ENCODE peak calls at places on chromosomes 13 and 19, in ten cellular contexts. One of them, this sample, is unnamed.

GRCh38 chr19:42628411-42629135 is 33.8 kb upstream of the CEACAM8 start:
- DNase-seq in activated CD8-positive, alpha-beta T cell treated with anti-CD3 and anti-CD28 coated beads, Interleukin-2, amount 10 ng/mL, durations not matched to agents 7 days and 5 days: no peak
- DNase-seq in psoas muscle: no peak
- DNase-seq in H1: no peak
- DNase-seq in K562: no peak
- DNase-seq in activated CD8-positive, alpha-beta memory T cell treated with anti-CD3 and anti-CD28 coated beads for 1 hour: no peak
- DNase-seq in CD8-positive, alpha-beta T cell: no peak
- DNase-seq in left ventricle myocardium inferior: no peak
- DNase-seq in activated gamma-delta T cell treated with anti-CD3 and anti-CD28 coated beads, Interleukin-2, amount 50 U/mL, for 16 hours: no peak
- DNase-seq in GDM1: no peak
- DNase-seq in this sample: no peak

GRCh38 chr19:35963514-35963913 is 27.3 kb downstream of the LRFN3 start:
- DNase-seq in activated CD8-positive, alpha-beta T cell treated with anti-CD3 and anti-CD28 coated beads, Interleukin-2, amount 10 ng/mL, durations not matched to agents 7 days and 5 days: peak
- DNase-seq in psoas muscle: no peak
- DNase-seq in H1: peak
- DNase-seq in K562: peak
- DNase-seq in activated CD8-positive, alpha-beta memory T cell treated with anti-CD3 and anti-CD28 coated beads for 1 hour: no peak
- DNase-seq in CD8-positive, alpha-beta T cell: no peak
- DNase-seq in left ventricle myocardium inferior: no peak
- DNase-seq in activated gamma-delta T cell treated with anti-CD3 and anti-CD28 coated beads, Interleukin-2, amount 50 U/mL, for 16 hours: no peak
- DNase-seq in GDM1: no peak
- DNase-seq in this sample: no peak

GRCh38 chr13:70842062-70842644 is 733.9 kb upstream of the KLHL1 start:
- DNase-seq in activated CD8-positive, alpha-beta T cell treated with anti-CD3 and anti-CD28 coated beads, Interleukin-2, amount 10 ng/mL, durations not matched to agents 7 days and 5 days: no peak
- DNase-seq in psoas muscle: no peak
- DNase-seq in H1: no peak
- DNase-seq in K562: no peak
- DNase-seq in activated CD8-positive, alpha-beta memory T cell treated with anti-CD3 and anti-CD28 coated beads for 1 hour: no peak
- DNase-seq in CD8-positive, alpha-beta T cell: no peak
- DNase-seq in left ventricle myocardium inferior: no peak
- DNase-seq in activated gamma-delta T cell treated with anti-CD3 and anti-CD28 coated beads, Interleukin-2, amount 50 U/mL, for 16 hours: no peak
- DNase-seq in GDM1: no peak
- DNase-seq in this sample: no peak

GRCh38 chr19:55406869-55407624 is 541 bp downstream of the UBE2S start:
- DNase-seq in activated CD8-positive, alpha-beta T cell treated with anti-CD3 and anti-CD28 coated beads, Interleukin-2, amount 10 ng/mL, durations not matched to agents 7 days and 5 days: peak
- DNase-seq in psoas muscle: peak
- DNase-seq in H1: no peak
- DNase-seq in K562: peak
- DNase-seq in activated CD8-positive, alpha-beta memory T cell treated with anti-CD3 and anti-CD28 coated beads for 1 hour: no peak
- DNase-seq in CD8-positive, alpha-beta T cell: no peak
- DNase-seq in left ventricle myocardium inferior: peak
- DNase-seq in activated gamma-delta T cell treated with anti-CD3 and anti-CD28 coated beads, Interleukin-2, amount 50 U/mL, for 16 hours: no peak
- DNase-seq in GDM1: no peak
- DNase-seq in this sample: peak

GRCh38 chr19:29665826-29666633 is 769 bp downstream of the PLEKHF1 start:
- DNase-seq in activated CD8-positive, alpha-beta T cell treated with anti-CD3 and anti-CD28 coated beads, Interleukin-2, amount 10 ng/mL, durations not matched to agents 7 days and 5 days: peak
- DNase-seq in psoas muscle: peak
- DNase-seq in H1: peak
- DNase-seq in K562: no peak
- DNase-seq in activated CD8-positive, alpha-beta memory T cell treated with anti-CD3 and anti-CD28 coated beads for 1 hour: no peak
- DNase-seq in CD8-positive, alpha-beta T cell: peak
- DNase-seq in left ventricle myocardium inferior: peak
- DNase-seq in activated gamma-delta T cell treated with anti-CD3 and anti-CD28 coated beads, Interleukin-2, amount 50 U/mL, for 16 hours: no peak
- DNase-seq in GDM1: no peak
- DNase-seq in this sample: peak

GRCh38 chr13:20270163-20270865 is 38.2 kb upstream of the GJB6 start:
- DNase-seq in activated CD8-positive, alpha-beta T cell treated with anti-CD3 and anti-CD28 coated beads, Interleukin-2, amount 10 ng/mL, durations not matched to agents 7 days and 5 days: no peak
- DNase-seq in psoas muscle: no peak
- DNase-seq in H1: no peak
- DNase-seq in K562: no peak
- DNase-seq in activated CD8-positive, alpha-beta memory T cell treated with anti-CD3 and anti-CD28 coated beads for 1 hour: no peak
- DNase-seq in CD8-positive, alpha-beta T cell: no peak
- DNase-seq in left ventricle myocardium inferior: no peak
- DNase-seq in activated gamma-delta T cell treated with anti-CD3 and anti-CD28 coated beads, Interleukin-2, amount 50 U/mL, for 16 hours: no peak
- DNase-seq in GDM1: no peak
- DNase-seq in this sample: no peak

GRCh38 chr13:101415358-101416174 is 742 bp downstream of the NALCN start:
- DNase-seq in activated CD8-positive, alpha-beta T cell treated with anti-CD3 and anti-CD28 coated beads, Interleukin-2, amount 10 ng/mL, durations not matched to agents 7 days and 5 days: no peak
- DNase-seq in psoas muscle: peak
- DNase-seq in H1: peak
- DNase-seq in K562: no peak
- DNase-seq in activated CD8-positive, alpha-beta memory T cell treated with anti-CD3 and anti-CD28 coated beads for 1 hour: no peak
- DNase-seq in CD8-positive, alpha-beta T cell: no peak
- DNase-seq in left ventricle myocardium inferior: no peak
- DNase-seq in activated gamma-delta T cell treated with anti-CD3 and anti-CD28 coated beads, Interleukin-2, amount 50 U/mL, for 16 hours: no peak
- DNase-seq in GDM1: no peak
- DNase-seq in this sample: peak

GRCh38 chr13:67877031-67877430 is 646.9 kb upstream of the PCDH9 start:
- DNase-seq in activated CD8-positive, alpha-beta T cell treated with anti-CD3 and anti-CD28 coated beads, Interleukin-2, amount 10 ng/mL, durations not matched to agents 7 days and 5 days: no peak
- DNase-seq in psoas muscle: no peak
- DNase-seq in H1: no peak
- DNase-seq in K562: no peak
- DNase-seq in activated CD8-positive, alpha-beta memory T cell treated with anti-CD3 and anti-CD28 coated beads for 1 hour: no peak
- DNase-seq in CD8-positive, alpha-beta T cell: no peak
- DNase-seq in left ventricle myocardium inferior: no peak
- DNase-seq in activated gamma-delta T cell treated with anti-CD3 and anti-CD28 coated beads, Interleukin-2, amount 50 U/mL, for 16 hours: no peak
- DNase-seq in GDM1: no peak
- DNase-seq in this sample: no peak

GRCh38 chr13:24220086-24220703 is 59.7 kb downstream of the SPATA13 start:
- DNase-seq in activated CD8-positive, alpha-beta T cell treated with anti-CD3 and anti-CD28 coated beads, Interleukin-2, amount 10 ng/mL, durations not matched to agents 7 days and 5 days: peak
- DNase-seq in psoas muscle: no peak
- DNase-seq in H1: no peak
- DNase-seq in K562: peak
- DNase-seq in activated CD8-positive, alpha-beta memory T cell treated with anti-CD3 and anti-CD28 coated beads for 1 hour: peak
- DNase-seq in CD8-positive, alpha-beta T cell: no peak
- DNase-seq in left ventricle myocardium inferior: no peak
- DNase-seq in activated gamma-delta T cell treated with anti-CD3 and anti-CD28 coated beads, Interleukin-2, amount 50 U/mL, for 16 hours: peak
- DNase-seq in GDM1: peak
- DNase-seq in this sample: no peak

GRCh38 chr13:52195052-52195837 is 35.8 kb upstream of the NEK3 start:
- DNase-seq in activated CD8-positive, alpha-beta T cell treated with anti-CD3 and anti-CD28 coated beads, Interleukin-2, amount 10 ng/mL, durations not matched to agents 7 days and 5 days: peak
- DNase-seq in psoas muscle: peak
- DNase-seq in H1: peak
- DNase-seq in K562: no peak
- DNase-seq in activated CD8-positive, alpha-beta memory T cell treated with anti-CD3 and anti-CD28 coated beads for 1 hour: peak
- DNase-seq in CD8-positive, alpha-beta T cell: peak
- DNase-seq in left ventricle myocardium inferior: peak
- DNase-seq in activated gamma-delta T cell treated with anti-CD3 and anti-CD28 coated beads, Interleukin-2, amount 50 U/mL, for 16 hours: peak
- DNase-seq in GDM1: no peak
- DNase-seq in this sample: peak

GRCh38 chr19:45523642-45524256 is 16.5 kb downstream of the VASP start:
- DNase-seq in activated CD8-positive, alpha-beta T cell treated with anti-CD3 and anti-CD28 coated beads, Interleukin-2, amount 10 ng/mL, durations not matched to agents 7 days and 5 days: peak
- DNase-seq in psoas muscle: peak
- DNase-seq in H1: peak
- DNase-seq in K562: peak
- DNase-seq in activated CD8-positive, alpha-beta memory T cell treated with anti-CD3 and anti-CD28 coated beads for 1 hour: peak
- DNase-seq in CD8-positive, alpha-beta T cell: peak
- DNase-seq in left ventricle myocardium inferior: peak
- DNase-seq in activated gamma-delta T cell treated with anti-CD3 and anti-CD28 coated beads, Interleukin-2, amount 50 U/mL, for 16 hours: no peak
- DNase-seq in GDM1: peak
- DNase-seq in this sample: peak

GRCh38 chr19:5863030-5863665 is 7.2 kb downstream of the FUT5 start:
- DNase-seq in activated CD8-positive, alpha-beta T cell treated with anti-CD3 and anti-CD28 coated beads, Interleukin-2, amount 10 ng/mL, durations not matched to agents 7 days and 5 days: no peak
- DNase-seq in psoas muscle: no peak
- DNase-seq in H1: no peak
- DNase-seq in K562: no peak
- DNase-seq in activated CD8-positive, alpha-beta memory T cell treated with anti-CD3 and anti-CD28 coated beads for 1 hour: no peak
- DNase-seq in CD8-positive, alpha-beta T cell: no peak
- DNase-seq in left ventricle myocardium inferior: no peak
- DNase-seq in activated gamma-delta T cell treated with anti-CD3 and anti-CD28 coated beads, Interleukin-2, amount 50 U/mL, for 16 hours: no peak
- DNase-seq in GDM1: no peak
- DNase-seq in this sample: no peak